ENCODE peak calls at places on chromosomes 1 and 21, in ten cellular contexts. One of them, this sample, is unnamed.

GRCh38 chr21:42262826-42263225 is 43.9 kb downstream of the ABCG1 start:
- DNase-seq in heart left ventricle: peak; percentile 87
- DNase-seq in body of pancreas: peak; percentile 71
- DNase-seq in psoas muscle: peak; percentile 83
- DNase-seq in colonic mucosa: peak; percentile 46
- DNase-seq in CD4-positive, alpha-beta memory T cell: no peak
- DNase-seq in kidney: peak; percentile 93
- DNase-seq in OCI-LY7: no peak
- DNase-seq in small intestine: no peak
- DNase-seq in lower lobe of right lung: peak; percentile 86
- DNase-seq in this sample: peak; percentile 75

GRCh38 chr1:52403566-52404115 is 582 bp downstream of the ORC1 start:
- DNase-seq in heart left ventricle: no peak
- DNase-seq in body of pancreas: peak; percentile 12
- DNase-seq in psoas muscle: no peak
- DNase-seq in colonic mucosa: peak; percentile 61
- DNase-seq in CD4-positive, alpha-beta memory T cell: peak; percentile 71
- DNase-seq in kidney: no peak
- DNase-seq in OCI-LY7: peak; percentile 80
- DNase-seq in small intestine: peak; percentile 71
- DNase-seq in lower lobe of right lung: no peak
- DNase-seq in this sample: no peak

GRCh38 chr21:30434033-30434631 is 4.1 kb downstream of the KRTAP13-4 start:
- DNase-seq in heart left ventricle: no peak
- DNase-seq in body of pancreas: peak; percentile 43
- DNase-seq in psoas muscle: no peak
- DNase-seq in colonic mucosa: peak; percentile 22
- DNase-seq in CD4-positive, alpha-beta memory T cell: no peak
- DNase-seq in kidney: no peak
- DNase-seq in OCI-LY7: peak; percentile 23
- DNase-seq in small intestine: peak; percentile 3
- DNase-seq in lower lobe of right lung: no peak
- DNase-seq in this sample: no peak

GRCh38 chr1:212967767-212968166 is 17.4 kb downstream of the VASH2 start:
- DNase-seq in heart left ventricle: no peak
- DNase-seq in body of pancreas: no peak
- DNase-seq in psoas muscle: no peak
- DNase-seq in colonic mucosa: no peak
- DNase-seq in CD4-positive, alpha-beta memory T cell: no peak
- DNase-seq in kidney: no peak
- DNase-seq in OCI-LY7: peak; percentile 48
- DNase-seq in small intestine: peak; percentile 29
- DNase-seq in lower lobe of right lung: no peak
- DNase-seq in this sample: no peak

GRCh38 chr1:160284220-160284781 is 632 bp downstream of the PEX19 start:
- DNase-seq in heart left ventricle: no peak
- DNase-seq in body of pancreas: no peak
- DNase-seq in psoas muscle: no peak
- DNase-seq in colonic mucosa: peak; percentile 19
- DNase-seq in CD4-positive, alpha-beta memory T cell: peak; percentile 7
- DNase-seq in kidney: no peak
- DNase-seq in OCI-LY7: peak; percentile 41
- DNase-seq in small intestine: peak; percentile 58
- DNase-seq in lower lobe of right lung: peak; percentile 59
- DNase-seq in this sample: no peak

GRCh38 chr21:28832013-28832714 is 160.5 kb downstream of the LTN1 start:
- DNase-seq in heart left ventricle: no peak
- DNase-seq in body of pancreas: no peak
- DNase-seq in psoas muscle: no peak
- DNase-seq in colonic mucosa: no peak
- DNase-seq in CD4-positive, alpha-beta memory T cell: peak; percentile 65
- DNase-seq in kidney: no peak
- DNase-seq in OCI-LY7: no peak
- DNase-seq in small intestine: peak; percentile 52
- DNase-seq in lower lobe of right lung: no peak
- DNase-seq in this sample: no peak

GRCh38 chr1:115606305-115606704 is 35.5 kb upstream of the VANGL1 start:
- DNase-seq in heart left ventricle: no peak
- DNase-seq in body of pancreas: no peak
- DNase-seq in psoas muscle: no peak
- DNase-seq in colonic mucosa: no peak
- DNase-seq in CD4-positive, alpha-beta memory T cell: no peak
- DNase-seq in kidney: no peak
- DNase-seq in OCI-LY7: no peak
- DNase-seq in small intestine: no peak
- DNase-seq in lower lobe of right lung: no peak
- DNase-seq in this sample: no peak

GRCh38 chr1:177355575-177355974 is 184.8 kb downstream of the BRINP2 start:
- DNase-seq in heart left ventricle: no peak
- DNase-seq in body of pancreas: peak; percentile 13
- DNase-seq in psoas muscle: no peak
- DNase-seq in colonic mucosa: no peak
- DNase-seq in CD4-positive, alpha-beta memory T cell: no peak
- DNase-seq in kidney: no peak
- DNase-seq in OCI-LY7: peak; percentile 11
- DNase-seq in small intestine: peak; percentile 45
- DNase-seq in lower lobe of right lung: no peak
- DNase-seq in this sample: no peak

GRCh38 chr1:58882322-58882951 is 98.6 kb upstream of the JUN start:
- DNase-seq in heart left ventricle: no peak
- DNase-seq in body of pancreas: no peak
- DNase-seq in psoas muscle: no peak
- DNase-seq in colonic mucosa: no peak
- DNase-seq in CD4-positive, alpha-beta memory T cell: no peak
- DNase-seq in kidney: no peak
- DNase-seq in OCI-LY7: no peak
- DNase-seq in small intestine: no peak
- DNase-seq in lower lobe of right lung: no peak
- DNase-seq in this sample: no peak

GRCh38 chr1:115648717-115649691 is 7.2 kb downstream of the VANGL1 start:
- DNase-seq in heart left ventricle: no peak
- DNase-seq in body of pancreas: no peak
- DNase-seq in psoas muscle: no peak
- DNase-seq in colonic mucosa: no peak
- DNase-seq in CD4-positive, alpha-beta memory T cell: peak; percentile 3
- DNase-seq in kidney: no peak
- DNase-seq in OCI-LY7: no peak
- DNase-seq in small intestine: no peak
- DNase-seq in lower lobe of right lung: no peak
- DNase-seq in this sample: no peak

GRCh38 chr1:225765982-225766674 is 11.5 kb upstream of the SRP9 start:
- DNase-seq in heart left ventricle: no peak
- DNase-seq in body of pancreas: no peak
- DNase-seq in psoas muscle: no peak
- DNase-seq in colonic mucosa: peak; percentile 4
- DNase-seq in CD4-positive, alpha-beta memory T cell: no peak
- DNase-seq in kidney: no peak
- DNase-seq in OCI-LY7: no peak
- DNase-seq in small intestine: no peak
- DNase-seq in lower lobe of right lung: no peak
- DNase-seq in this sample: no peak

GRCh38 chr21:43853851-43854772 is 10.9 kb upstream of the AGPAT3 start:
- DNase-seq in heart left ventricle: no peak
- DNase-seq in body of pancreas: no peak
- DNase-seq in psoas muscle: no peak
- DNase-seq in colonic mucosa: no peak
- DNase-seq in CD4-positive, alpha-beta memory T cell: no peak
- DNase-seq in kidney: no peak
- DNase-seq in OCI-LY7: no peak
- DNase-seq in small intestine: no peak
- DNase-seq in lower lobe of right lung: no peak
- DNase-seq in this sample: no peak

GRCh38 chr1:178172939-178173338 is 79.0 kb downstream of the RASAL2 start:
- DNase-seq in heart left ventricle: no peak
- DNase-seq in body of pancreas: no peak
- DNase-seq in psoas muscle: no peak
- DNase-seq in colonic mucosa: no peak
- DNase-seq in CD4-positive, alpha-beta memory T cell: no peak
- DNase-seq in kidney: no peak
- DNase-seq in OCI-LY7: no peak
- DNase-seq in small intestine: no peak
- DNase-seq in lower lobe of right lung: no peak
- DNase-seq in this sample: no peak

GRCh38 chr1:156119503-156120209 is 5.1 kb downstream of the LMNA start:
- DNase-seq in heart left ventricle: peak; percentile 71
- DNase-seq in body of pancreas: no peak
- DNase-seq in psoas muscle: peak; percentile 72
- DNase-seq in colonic mucosa: peak; percentile 77
- DNase-seq in CD4-positive, alpha-beta memory T cell: no peak
- DNase-seq in kidney: peak; percentile 79
- DNase-seq in OCI-LY7: peak; percentile 21
- DNase-seq in small intestine: peak; percentile 66
- DNase-seq in lower lobe of right lung: no peak
- DNase-seq in this sample: peak; percentile 80

GRCh38 chr1:110286564-110286963 is 52.6 kb upstream of the RBM15 start:
- DNase-seq in heart left ventricle: no peak
- DNase-seq in body of pancreas: no peak
- DNase-seq in psoas muscle: no peak
- DNase-seq in colonic mucosa: no peak
- DNase-seq in CD4-positive, alpha-beta memory T cell: no peak
- DNase-seq in kidney: no peak
- DNase-seq in OCI-LY7: no peak
- DNase-seq in small intestine: no peak
- DNase-seq in lower lobe of right lung: no peak
- DNase-seq in this sample: no peak

DNA sequence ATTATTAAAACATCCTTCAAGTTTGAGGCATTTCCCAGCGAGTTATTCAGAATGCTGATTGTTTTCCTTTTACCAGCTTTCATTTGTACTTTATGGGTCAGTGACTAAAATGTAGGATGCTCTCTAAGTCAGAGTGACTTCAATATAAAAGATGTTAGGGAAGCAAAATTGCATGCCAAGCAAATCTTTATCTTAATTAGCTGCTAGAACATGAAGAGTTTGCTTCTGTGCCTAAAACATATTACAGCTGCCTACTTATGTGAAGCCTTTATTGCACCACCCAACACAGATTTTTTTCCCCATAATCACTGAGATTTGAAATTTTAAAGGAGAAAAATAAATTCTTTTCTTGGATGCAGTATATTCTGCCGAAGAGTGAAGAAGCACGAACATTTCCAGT is 79.8 kb upstream of the CYYR1 start:
- DNase-seq in heart left ventricle: no peak
- DNase-seq in body of pancreas: no peak
- DNase-seq in psoas muscle: no peak
- DNase-seq in colonic mucosa: no peak
- DNase-seq in CD4-positive, alpha-beta memory T cell: no peak
- DNase-seq in kidney: no peak
- DNase-seq in OCI-LY7: no peak
- DNase-seq in small intestine: no peak
- DNase-seq in lower lobe of right lung: no peak
- DNase-seq in this sample: no peak
- H3K9me3 ChIP-seq in heart left ventricle: no peaks in the 10 kb centered on the region
- H3K9me3 ChIP-seq in body of pancreas: no peaks in the 10 kb centered on the region
- H3K9me3 ChIP-seq in psoas muscle: no peaks in the 10 kb centered on the region
- H3K9me3 ChIP-seq in colonic mucosa: no peaks in the 10 kb centered on the region
- H3K9me3 ChIP-seq in CD4-positive, alpha-beta memory T cell: no peaks in the 10 kb centered on the region
- H3K9me3 ChIP-seq in kidney: no peaks in the 10 kb centered on the region
- H3K9me3 ChIP-seq in OCI-LY7: peaks cover 4% of the 10 kb centered on the region
- H3K9me3 ChIP-seq in small intestine: no peaks in the 10 kb centered on the region
- H3K9me3 ChIP-seq in lower lobe of right lung: no peaks in the 10 kb centered on the region
- H3K9me3 ChIP-seq in this sample: no peaks in the 10 kb centered on the region

GRCh38 chr1:220880367-220880680 is 1.1 kb downstream of the HLX start:
- DNase-seq in heart left ventricle: no peak
- DNase-seq in body of pancreas: no peak
- DNase-seq in psoas muscle: no peak
- DNase-seq in colonic mucosa: no peak
- DNase-seq in CD4-positive, alpha-beta memory T cell: no peak
- DNase-seq in kidney: no peak
- DNase-seq in OCI-LY7: no peak
- DNase-seq in small intestine: no peak
- DNase-seq in lower lobe of right lung: no peak
- DNase-seq in this sample: no peak
- H3K4me3 ChIP-seq in heart left ventricle: peak overlapping the region; percentile 94
- H3K4me3 ChIP-seq in body of pancreas: peak overlapping the region; percentile 69
- H3K4me3 ChIP-seq in psoas muscle: peak overlapping the region; percentile 100
- H3K4me3 ChIP-seq in colonic mucosa: peak overlapping the region; percentile 54
- H3K4me3 ChIP-seq in CD4-positive, alpha-beta memory T cell: no peak overlapping the region
- H3K4me3 ChIP-seq in kidney: peak overlapping the region; percentile 33
- H3K4me3 ChIP-seq in OCI-LY7: no peak overlapping the region
- H3K4me3 ChIP-seq in small intestine: peak overlapping the region; percentile 39
- H3K4me3 ChIP-seq in lower lobe of right lung: peak overlapping the region; percentile 81
- H3K4me3 ChIP-seq in this sample: peak overlapping the region; percentile 62

GRCh38 chr1:2939041-2939552 is 82.2 kb upstream of the ACTRT2 start:
- DNase-seq in heart left ventricle: peak; percentile 23
- DNase-seq in body of pancreas: no peak
- DNase-seq in psoas muscle: no peak
- DNase-seq in colonic mucosa: no peak
- DNase-seq in CD4-positive, alpha-beta memory T cell: no peak
- DNase-seq in kidney: peak; percentile 51
- DNase-seq in OCI-LY7: no peak
- DNase-seq in small intestine: no peak
- DNase-seq in lower lobe of right lung: peak; percentile 20
- DNase-seq in this sample: no peak

GRCh38 chr1:2940178-2940577 is 81.1 kb upstream of the ACTRT2 start:
- DNase-seq in heart left ventricle: no peak
- DNase-seq in body of pancreas: no peak
- DNase-seq in psoas muscle: no peak
- DNase-seq in colonic mucosa: no peak
- DNase-seq in CD4-positive, alpha-beta memory T cell: no peak
- DNase-seq in kidney: peak; percentile 50
- DNase-seq in OCI-LY7: no peak
- DNase-seq in small intestine: no peak
- DNase-seq in lower lobe of right lung: peak; percentile 20
- DNase-seq in this sample: no peak

GRCh38 chr1:2935766-2936390 is 85.4 kb upstream of the ACTRT2 start:
- DNase-seq in heart left ventricle: peak; percentile 61
- DNase-seq in body of pancreas: no peak
- DNase-seq in psoas muscle: no peak
- DNase-seq in colonic mucosa: no peak
- DNase-seq in CD4-positive, alpha-beta memory T cell: no peak
- DNase-seq in kidney: peak; percentile 61
- DNase-seq in OCI-LY7: no peak
- DNase-seq in small intestine: no peak
- DNase-seq in lower lobe of right lung: peak; percentile 25
- DNase-seq in this sample: no peak

GRCh38 chr1:2936568-2937515 is 84.4 kb upstream of the ACTRT2 start:
- DNase-seq in heart left ventricle: peak; percentile 32
- DNase-seq in body of pancreas: no peak
- DNase-seq in psoas muscle: no peak
- DNase-seq in colonic mucosa: no peak
- DNase-seq in CD4-positive, alpha-beta memory T cell: no peak
- DNase-seq in kidney: peak; percentile 45
- DNase-seq in OCI-LY7: no peak
- DNase-seq in small intestine: no peak
- DNase-seq in lower lobe of right lung: peak; percentile 24
- DNase-seq in this sample: no peak

GRCh38 chr1:2937805-2938204 is 83.5 kb upstream of the ACTRT2 start:
- DNase-seq in heart left ventricle: no peak
- DNase-seq in body of pancreas: no peak
- DNase-seq in psoas muscle: no peak
- DNase-seq in colonic mucosa: no peak
- DNase-seq in CD4-positive, alpha-beta memory T cell: no peak
- DNase-seq in kidney: no peak
- DNase-seq in OCI-LY7: no peak
- DNase-seq in small intestine: no peak
- DNase-seq in lower lobe of right lung: peak; percentile 9
- DNase-seq in this sample: no peak
- H3K9me3 ChIP-seq in heart left ventricle: no peaks in the 10 kb centered on the region
- H3K9me3 ChIP-seq in body of pancreas: no peaks in the 10 kb centered on the region
- H3K9me3 ChIP-seq in psoas muscle: no peaks in the 10 kb centered on the region
- H3K9me3 ChIP-seq in colonic mucosa: no peaks in the 10 kb centered on the region
- H3K9me3 ChIP-seq in CD4-positive, alpha-beta memory T cell: no peaks in the 10 kb centered on the region
- H3K9me3 ChIP-seq in kidney: no peaks in the 10 kb centered on the region
- H3K9me3 ChIP-seq in OCI-LY7: no peaks in the 10 kb centered on the region
- H3K9me3 ChIP-seq in small intestine: no peaks in the 10 kb centered on the region
- H3K9me3 ChIP-seq in lower lobe of right lung: peaks cover 12% of the 10 kb centered on the region
- H3K9me3 ChIP-seq in this sample: no peaks in the 10 kb centered on the region

GRCh38 chr1:234938114-234938513 is 190.5 kb downstream of the TOMM20 start:
- DNase-seq in heart left ventricle: no peak
- DNase-seq in body of pancreas: no peak
- DNase-seq in psoas muscle: no peak
- DNase-seq in colonic mucosa: no peak
- DNase-seq in CD4-positive, alpha-beta memory T cell: no peak
- DNase-seq in kidney: no peak
- DNase-seq in OCI-LY7: no peak
- DNase-seq in small intestine: no peak
- DNase-seq in lower lobe of right lung: no peak
- DNase-seq in this sample: no peak
- H3K4me3 ChIP-seq in heart left ventricle: no peak overlapping the region
- H3K4me3 ChIP-seq in body of pancreas: no peak overlapping the region
- H3K4me3 ChIP-seq in psoas muscle: no peak overlapping the region
- H3K4me3 ChIP-seq in colonic mucosa: no peak overlapping the region
- H3K4me3 ChIP-seq in CD4-positive, alpha-beta memory T cell: no peak overlapping the region
- H3K4me3 ChIP-seq in kidney: no peak overlapping the region
- H3K4me3 ChIP-seq in OCI-LY7: no peak overlapping the region
- H3K4me3 ChIP-seq in small intestine: no peak overlapping the region
- H3K4me3 ChIP-seq in lower lobe of right lung: no peak overlapping the region
- H3K4me3 ChIP-seq in this sample: no peak overlapping the region